ENCODE peak calls at places on chromosomes 12 and 14, in nine cellular contexts. One of them, this sample, is unnamed.

GRCh38 chr14:35821546-35822411 is 4.4 kb upstream of the BRMS1L start:
- DNase-seq in fibroblast of mammary gland: peak
- DNase-seq in brain microvascular endothelial cell: peak
- DNase-seq in ascending aorta: no peak
- DNase-seq in progenitor cell of endocrine pancreas: no peak
- DNase-seq in cardiac fibroblast: peak
- DNase-seq in PC-3: peak
- DNase-seq in RWPE2: no peak
- DNase-seq in GM12878: no peak
- DNase-seq in this sample: peak

GRCh38 chr12:131682511-131682895 is 28.4 kb upstream of the SFSWAP start:
- DNase-seq in fibroblast of mammary gland: no peak
- DNase-seq in brain microvascular endothelial cell: no peak
- DNase-seq in ascending aorta: no peak
- DNase-seq in progenitor cell of endocrine pancreas: no peak
- DNase-seq in cardiac fibroblast: no peak
- DNase-seq in PC-3: no peak
- DNase-seq in RWPE2: no peak
- DNase-seq in GM12878: no peak
- DNase-seq in this sample: no peak

GRCh38 chr12:104249017-104249416 is 33.4 kb downstream of the TXNRD1 start:
- DNase-seq in fibroblast of mammary gland: no peak
- DNase-seq in brain microvascular endothelial cell: no peak
- DNase-seq in ascending aorta: no peak
- DNase-seq in progenitor cell of endocrine pancreas: no peak
- DNase-seq in cardiac fibroblast: no peak
- DNase-seq in PC-3: no peak
- DNase-seq in RWPE2: no peak
- DNase-seq in GM12878: no peak
- DNase-seq in this sample: no peak

GRCh38 chr14:103744621-103745395 is 29.2 kb downstream of the ZFYVE21 start:
- DNase-seq in fibroblast of mammary gland: no peak
- DNase-seq in brain microvascular endothelial cell: no peak
- DNase-seq in ascending aorta: no peak
- DNase-seq in progenitor cell of endocrine pancreas: no peak
- DNase-seq in cardiac fibroblast: no peak
- DNase-seq in PC-3: no peak
- DNase-seq in RWPE2: no peak
- DNase-seq in GM12878: no peak
- DNase-seq in this sample: no peak

GRCh38 chr12:132525833-132526455 is 36.0 kb downstream of the FBRSL1 start:
- DNase-seq in fibroblast of mammary gland: no peak
- DNase-seq in brain microvascular endothelial cell: no peak
- DNase-seq in ascending aorta: no peak
- DNase-seq in progenitor cell of endocrine pancreas: no peak
- DNase-seq in cardiac fibroblast: no peak
- DNase-seq in PC-3: no peak
- DNase-seq in RWPE2: no peak
- DNase-seq in GM12878: no peak
- DNase-seq in this sample: no peak

GRCh38 chr14:70641548-70642312 is at the start of gene TTC9:
- DNase-seq in fibroblast of mammary gland: no peak
- DNase-seq in brain microvascular endothelial cell: no peak
- DNase-seq in ascending aorta: no peak
- DNase-seq in progenitor cell of endocrine pancreas: peak
- DNase-seq in cardiac fibroblast: no peak
- DNase-seq in PC-3: peak
- DNase-seq in RWPE2: no peak
- DNase-seq in GM12878: no peak
- DNase-seq in this sample: no peak

GRCh38 chr12:52093346-52093745 is 13.8 kb downstream of the SMIM41 start:
- DNase-seq in fibroblast of mammary gland: no peak
- DNase-seq in brain microvascular endothelial cell: no peak
- DNase-seq in ascending aorta: no peak
- DNase-seq in progenitor cell of endocrine pancreas: no peak
- DNase-seq in cardiac fibroblast: no peak
- DNase-seq in PC-3: no peak
- DNase-seq in RWPE2: no peak
- DNase-seq in GM12878: no peak
- DNase-seq in this sample: no peak

GRCh38 chr12:104816845-104817503 is 141.1 kb downstream of the SLC41A2 start:
- DNase-seq in fibroblast of mammary gland: peak
- DNase-seq in brain microvascular endothelial cell: no peak
- DNase-seq in ascending aorta: no peak
- DNase-seq in progenitor cell of endocrine pancreas: no peak
- DNase-seq in cardiac fibroblast: peak
- DNase-seq in PC-3: peak
- DNase-seq in RWPE2: no peak
- DNase-seq in GM12878: no peak
- DNase-seq in this sample: peak

GRCh38 chr12:71731439-71732356 is 23.0 kb upstream of the RAB21 start:
- DNase-seq in fibroblast of mammary gland: peak
- DNase-seq in brain microvascular endothelial cell: peak
- DNase-seq in ascending aorta: no peak
- DNase-seq in progenitor cell of endocrine pancreas: no peak
- DNase-seq in cardiac fibroblast: peak
- DNase-seq in PC-3: peak
- DNase-seq in RWPE2: no peak
- DNase-seq in GM12878: no peak
- DNase-seq in this sample: peak

GRCh38 chr14:54683882-54684794 is 117.2 kb downstream of the SAMD4A start:
- DNase-seq in fibroblast of mammary gland: peak
- DNase-seq in brain microvascular endothelial cell: peak
- DNase-seq in ascending aorta: no peak
- DNase-seq in progenitor cell of endocrine pancreas: no peak
- DNase-seq in cardiac fibroblast: peak
- DNase-seq in PC-3: peak
- DNase-seq in RWPE2: peak
- DNase-seq in GM12878: no peak
- DNase-seq in this sample: peak

GRCh38 chr14:73744175-73744867 is 30.1 kb upstream of the PNMA1 start:
- DNase-seq in fibroblast of mammary gland: no peak
- DNase-seq in brain microvascular endothelial cell: no peak
- DNase-seq in ascending aorta: no peak
- DNase-seq in progenitor cell of endocrine pancreas: no peak
- DNase-seq in cardiac fibroblast: no peak
- DNase-seq in PC-3: no peak
- DNase-seq in RWPE2: no peak
- DNase-seq in GM12878: no peak
- DNase-seq in this sample: no peak

GRCh38 chr12:122138181-122138580 is 35.8 kb downstream of the IL31 start:
- DNase-seq in fibroblast of mammary gland: no peak
- DNase-seq in brain microvascular endothelial cell: no peak
- DNase-seq in ascending aorta: no peak
- DNase-seq in progenitor cell of endocrine pancreas: no peak
- DNase-seq in cardiac fibroblast: no peak
- DNase-seq in PC-3: no peak
- DNase-seq in RWPE2: no peak
- DNase-seq in GM12878: no peak
- DNase-seq in this sample: no peak

GRCh38 chr12:122135437-122136031 is 38.5 kb downstream of the IL31 start:
- DNase-seq in fibroblast of mammary gland: no peak
- DNase-seq in brain microvascular endothelial cell: no peak
- DNase-seq in ascending aorta: no peak
- DNase-seq in progenitor cell of endocrine pancreas: no peak
- DNase-seq in cardiac fibroblast: no peak
- DNase-seq in PC-3: no peak
- DNase-seq in RWPE2: no peak
- DNase-seq in GM12878: no peak
- DNase-seq in this sample: no peak

GRCh38 chr12:122138616-122139015 is 35.4 kb downstream of the IL31 start:
- DNase-seq in fibroblast of mammary gland: no peak
- DNase-seq in brain microvascular endothelial cell: no peak
- DNase-seq in ascending aorta: no peak
- DNase-seq in progenitor cell of endocrine pancreas: no peak
- DNase-seq in cardiac fibroblast: no peak
- DNase-seq in PC-3: no peak
- DNase-seq in RWPE2: no peak
- DNase-seq in GM12878: no peak
- DNase-seq in this sample: no peak

GRCh38 chr12:122137681-122138080 is 36.3 kb downstream of the IL31 start:
- DNase-seq in fibroblast of mammary gland: no peak
- DNase-seq in brain microvascular endothelial cell: no peak
- DNase-seq in ascending aorta: no peak
- DNase-seq in progenitor cell of endocrine pancreas: no peak
- DNase-seq in cardiac fibroblast: no peak
- DNase-seq in PC-3: no peak
- DNase-seq in RWPE2: no peak
- DNase-seq in GM12878: no peak
- DNase-seq in this sample: no peak

GRCh38 chr12:122137229-122137628 is 36.8 kb downstream of the IL31 start:
- DNase-seq in fibroblast of mammary gland: no peak
- DNase-seq in brain microvascular endothelial cell: no peak
- DNase-seq in ascending aorta: no peak
- DNase-seq in progenitor cell of endocrine pancreas: no peak
- DNase-seq in cardiac fibroblast: no peak
- DNase-seq in PC-3: no peak
- DNase-seq in RWPE2: no peak
- DNase-seq in GM12878: no peak
- DNase-seq in this sample: no peak
- TF ChIP-seq CTCF in fibroblast of mammary gland: peak
- TF ChIP-seq CTCF in brain microvascular endothelial cell: peak
- TF ChIP-seq CTCF in ascending aorta: no peak
- TF ChIP-seq CTCF in progenitor cell of endocrine pancreas: peak
- TF ChIP-seq CTCF in cardiac fibroblast: peak
- TF ChIP-seq CTCF in PC-3: peak
- TF ChIP-seq CTCF in RWPE2: no peak
- TF ChIP-seq CTCF in GM12878: no peak
- TF ChIP-seq CTCF in this sample: peak

GRCh38 chr12:130566446-130567155 is 149.5 kb downstream of the RIMBP2 start:
- DNase-seq in fibroblast of mammary gland: no peak
- DNase-seq in brain microvascular endothelial cell: no peak
- DNase-seq in ascending aorta: no peak
- DNase-seq in progenitor cell of endocrine pancreas: no peak
- DNase-seq in cardiac fibroblast: no peak
- DNase-seq in PC-3: no peak
- DNase-seq in RWPE2: no peak
- DNase-seq in GM12878: no peak
- DNase-seq in this sample: no peak
- TF ChIP-seq CTCF in fibroblast of mammary gland: no peak
- TF ChIP-seq CTCF in brain microvascular endothelial cell: no peak
- TF ChIP-seq CTCF in ascending aorta: no peak
- TF ChIP-seq CTCF in progenitor cell of endocrine pancreas: no peak
- TF ChIP-seq CTCF in cardiac fibroblast: no peak
- TF ChIP-seq CTCF in PC-3: no peak
- TF ChIP-seq CTCF in RWPE2: no peak
- TF ChIP-seq CTCF in GM12878: no peak
- TF ChIP-seq CTCF in this sample: no peak

DNA sequence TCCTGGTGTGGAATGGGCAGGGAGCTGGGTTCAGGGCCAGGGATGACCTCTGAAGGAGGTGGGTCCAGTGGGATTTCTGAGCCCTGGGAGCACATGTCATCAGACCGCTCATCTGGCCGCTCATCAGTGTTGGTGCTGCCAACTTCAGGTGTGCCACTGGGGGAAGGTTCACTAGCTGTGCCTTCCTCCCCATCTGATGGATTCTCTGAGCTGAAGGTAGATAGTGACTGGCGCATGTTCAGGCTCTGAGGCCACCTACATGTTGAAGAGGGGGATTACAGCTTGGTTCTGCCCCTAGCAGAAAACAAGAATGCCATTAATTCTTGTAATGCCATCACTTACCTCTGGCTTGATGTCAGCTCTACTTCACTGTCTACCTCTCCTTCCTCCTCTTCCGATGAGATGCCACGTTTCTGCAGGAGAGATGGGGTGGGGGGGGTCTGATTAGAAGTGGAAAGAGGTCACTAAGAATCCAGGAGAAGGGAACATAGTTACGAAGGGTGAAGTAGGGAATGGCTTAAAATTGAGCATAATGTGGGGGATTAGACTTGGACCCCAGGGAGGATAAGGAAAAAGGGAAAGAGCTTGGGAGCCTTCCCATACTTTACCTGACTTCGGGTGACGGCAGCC is 17.2 kb downstream of the MAP3K12 start:
- DNase-seq in fibroblast of mammary gland: no peak
- DNase-seq in brain microvascular endothelial cell: no peak
- DNase-seq in ascending aorta: no peak
- DNase-seq in progenitor cell of endocrine pancreas: no peak
- DNase-seq in cardiac fibroblast: no peak
- DNase-seq in PC-3: peak
- DNase-seq in RWPE2: no peak
- DNase-seq in GM12878: no peak
- DNase-seq in this sample: no peak
- TF ChIP-seq CTCF in fibroblast of mammary gland: peak
- TF ChIP-seq CTCF in brain microvascular endothelial cell: peak
- TF ChIP-seq CTCF in ascending aorta: no peak
- TF ChIP-seq CTCF in progenitor cell of endocrine pancreas: peak
- TF ChIP-seq CTCF in cardiac fibroblast: peak
- TF ChIP-seq CTCF in PC-3: peak
- TF ChIP-seq CTCF in RWPE2: no peak
- TF ChIP-seq CTCF in GM12878: no peak
- TF ChIP-seq CTCF in this sample: peak

GRCh38 chr12:31471061-31471460 is 119.9 kb downstream of the DENND5B start:
- DNase-seq in fibroblast of mammary gland: no peak
- DNase-seq in brain microvascular endothelial cell: no peak
- DNase-seq in ascending aorta: no peak
- DNase-seq in progenitor cell of endocrine pancreas: no peak
- DNase-seq in cardiac fibroblast: no peak
- DNase-seq in PC-3: peak
- DNase-seq in RWPE2: no peak
- DNase-seq in GM12878: no peak
- DNase-seq in this sample: no peak

GRCh38 chr12:31465002-31465401 is 125.9 kb downstream of the DENND5B start:
- DNase-seq in fibroblast of mammary gland: no peak
- DNase-seq in brain microvascular endothelial cell: no peak
- DNase-seq in ascending aorta: no peak
- DNase-seq in progenitor cell of endocrine pancreas: no peak
- DNase-seq in cardiac fibroblast: no peak
- DNase-seq in PC-3: no peak
- DNase-seq in RWPE2: no peak
- DNase-seq in GM12878: no peak
- DNase-seq in this sample: no peak

GRCh38 chr12:31470462-31470861 is 120.5 kb downstream of the DENND5B start:
- DNase-seq in fibroblast of mammary gland: no peak
- DNase-seq in brain microvascular endothelial cell: no peak
- DNase-seq in ascending aorta: no peak
- DNase-seq in progenitor cell of endocrine pancreas: no peak
- DNase-seq in cardiac fibroblast: no peak
- DNase-seq in PC-3: peak
- DNase-seq in RWPE2: no peak
- DNase-seq in GM12878: no peak
- DNase-seq in this sample: no peak

GRCh38 chr12:31471823-31472222 is 119.1 kb downstream of the DENND5B start:
- DNase-seq in fibroblast of mammary gland: no peak
- DNase-seq in brain microvascular endothelial cell: no peak
- DNase-seq in ascending aorta: no peak
- DNase-seq in progenitor cell of endocrine pancreas: no peak
- DNase-seq in cardiac fibroblast: no peak
- DNase-seq in PC-3: peak
- DNase-seq in RWPE2: no peak
- DNase-seq in GM12878: no peak
- DNase-seq in this sample: peak

DNA sequence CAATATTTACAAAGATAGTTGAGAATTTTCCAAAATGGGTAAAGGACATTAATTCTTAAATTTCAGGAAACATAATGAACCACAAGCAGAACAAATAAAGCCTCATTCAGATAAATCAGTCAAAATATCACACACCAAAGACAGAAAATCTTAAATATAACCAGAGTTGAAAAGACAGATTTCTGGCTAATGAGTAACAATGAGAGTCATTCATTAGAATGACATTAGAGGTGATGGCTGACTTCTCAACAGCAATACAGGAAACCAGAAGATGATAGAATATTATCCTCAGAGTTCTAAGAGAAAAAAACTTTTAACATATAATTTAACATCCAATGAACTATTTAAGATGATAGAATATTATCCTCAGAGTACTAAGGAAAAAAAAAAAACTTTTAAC is 124.2 kb downstream of the DENND5B start:
- DNase-seq in fibroblast of mammary gland: no peak
- DNase-seq in brain microvascular endothelial cell: no peak
- DNase-seq in ascending aorta: no peak
- DNase-seq in progenitor cell of endocrine pancreas: no peak
- DNase-seq in cardiac fibroblast: peak
- DNase-seq in PC-3: no peak
- DNase-seq in RWPE2: no peak
- DNase-seq in GM12878: no peak
- DNase-seq in this sample: peak
- TF ChIP-seq CTCF in fibroblast of mammary gland: no peak
- TF ChIP-seq CTCF in brain microvascular endothelial cell: no peak
- TF ChIP-seq CTCF in ascending aorta: no peak
- TF ChIP-seq CTCF in progenitor cell of endocrine pancreas: no peak
- TF ChIP-seq CTCF in cardiac fibroblast: no peak
- TF ChIP-seq CTCF in PC-3: no peak
- TF ChIP-seq CTCF in RWPE2: no peak
- TF ChIP-seq CTCF in GM12878: no peak
- TF ChIP-seq CTCF in this sample: no peak